ENCODE peak calls at places on chromosomes 6 and 20, in seven cellular contexts. N is NCI-H2081, S is HFF-Myc, R is Right ventricle myocardium superior, K is left colon, X is left ventricle myocardium inferior, F is GM04504. L is an unnamed sample.

GRCh38 chr6:154805288-154805911 is 72.2 kb downstream of the SCAF8 start:
- DNase-seq in S (peak), R (no peak), F (no peak), K (no peak), N (no peak), X (no peak), L (no peak)

GRCh38 chr20:6708010-6708409 is 59.5 kb upstream of the BMP2 start:
- DNase-seq in K (peak), X (peak), R (peak), S (no peak), F (peak), N (no peak), L (peak)

GRCh38 chr6:128246472-128246871 is 273.9 kb downstream of the PTPRK start:
- DNase-seq in F (no peak), X (no peak), R (no peak), K (no peak), N (no peak), S (no peak), L (no peak)

GRCh38 chr6:40398810-40399477 is 188.2 kb downstream of the LRFN2 start:
- DNase-seq in N (no peak), R (no peak), X (no peak), S (no peak), F (no peak), K (no peak), L (no peak)

GRCh38 chr20:45611054-45611453 is 18.5 kb upstream of the WFDC10A start:
- DNase-seq in S (peak), R (no peak), X (no peak), N (no peak), K (no peak), F (peak), L (no peak)

GRCh38 chr20:41181567-41181966 is 44.2 kb downstream of the PLCG1 start:
- DNase-seq in F (no peak), N (no peak), X (no peak), R (peak), S (no peak), K (no peak), L (no peak)

GRCh38 chr6:152161501-152161900 is 354.0 kb downstream of the ESR1 start:
- DNase-seq in X (no peak), F (no peak), K (no peak), S (no peak), N (no peak), R (no peak), L (no peak)

GRCh38 chr20:5786930-5787826 is 37.0 kb downstream of the SHLD1 start:
- DNase-seq in K (no peak), F (peak), S (no peak), X (no peak), R (no peak), N (no peak), L (no peak)

GRCh38 chr6:122789078-122789861 is at the start of gene SMPDL3A:
- DNase-seq in K (peak), X (peak), F (peak), R (peak), S (peak), N (peak), L (peak)

GRCh38 chr6:18207949-18208348 is 52.7 kb downstream of the KDM1B start:
- DNase-seq in K (no peak), R (no peak), N (peak), S (no peak), X (no peak), F (no peak), L (no peak)

GRCh38 chr6:24991748-24992467 is 56.1 kb upstream of the RIPOR2 start:
- DNase-seq in S (no peak), K (no peak), X (no peak), F (no peak), N (peak), R (no peak), L (peak)

GRCh38 chr20:61605862-61606557 is 353.9 kb downstream of the CDH4 start:
- DNase-seq in R (no peak), N (no peak), X (no peak), F (no peak), K (no peak), S (no peak), L (no peak)

GRCh38 chr6:11744753-11745152 is 33.9 kb downstream of the ADTRP start:
- DNase-seq in X (peak), K (peak), S (no peak), F (peak), R (peak), N (no peak), L (peak)

GRCh38 chr6:51025082-51025777 is 206.6 kb downstream of the TFAP2B start:
- DNase-seq in K (no peak), X (no peak), R (no peak), N (no peak), S (no peak), F (peak), L (no peak)

GRCh38 chr20:28562510-28562898 is 2695.0 kb upstream of the DEFB115 start:
- DNase-seq in N (no peak), R (no peak), S (no peak), K (no peak), F (no peak), X (no peak), L (no peak)

GRCh38 chr20:40711078-40711477 is 22.0 kb upstream of the MAFB start:
- DNase-seq in R (no peak), X (no peak), N (no peak), F (no peak), K (no peak), S (no peak), L (no peak)

GRCh38 chr6:34490390-34491090 is 24.7 kb downstream of the PACSIN1 start:
- DNase-seq in K (no peak), R (no peak), F (no peak), N (no peak), S (no peak), X (no peak), L (no peak)

GRCh38 chr6:37188962-37189510 is 19.1 kb downstream of the PIM1 start:
- DNase-seq in S (no peak), N (no peak), X (no peak), R (no peak), K (no peak), F (no peak), L (no peak)

GRCh38 chr6:33320315-33321181 is 3.0 kb upstream of the ZBTB22 start:
- DNase-seq in S (peak), R (peak), X (peak), K (no peak), F (peak), N (no peak), L (peak)

GRCh38 chr6:170087946-170088348 is 202.9 kb downstream of the DLL1 start:
- DNase-seq in N (no peak), K (peak), X (peak), R (peak), F (no peak), S (no peak), L (no peak)

GRCh38 chr20:35181731-35182130 is 9.9 kb downstream of the PROCR start:
- DNase-seq in S (no peak), N (no peak), R (no peak), F (no peak), K (no peak), X (no peak), L (no peak)

GRCh38 chr6:4358414-4359107 is 223.2 kb upstream of the ECI2 start:
- DNase-seq in N (no peak), K (peak), F (peak), X (peak), S (peak), R (peak), L (peak)

GRCh38 chr6:11878735-11879134 is 100.1 kb upstream of the ADTRP start:
- DNase-seq in S (no peak), X (no peak), N (no peak), K (no peak), R (no peak), F (no peak), L (no peak)

GRCh38 chr6:145656128-145656527 is 79.2 kb downstream of the EPM2A start:
- DNase-seq in S (no peak), F (no peak), K (no peak), R (no peak), X (no peak), N (no peak), L (no peak)

GRCh38 chr20:50193851-50194830 is 3.5 kb downstream of the CEBPB start:
- DNase-seq in N (no peak), K (no peak), F (no peak), S (no peak), X (no peak), R (no peak), L (no peak)

GRCh38 chr6:125927761-125928160 is 28.8 kb upstream of the HINT3 start:
- DNase-seq in F (no peak), X (no peak), R (no peak), K (no peak), N (no peak), S (no peak), L (no peak)

GRCh38 chr6:10395946-10396577 is 18.8 kb downstream of the TFAP2A start:
- DNase-seq in X (no peak), S (no peak), R (no peak), K (no peak), F (no peak), N (no peak), L (no peak)

GRCh38 chr6:163373240-163373639 is 41.3 kb upstream of the QKI start:
- DNase-seq in R (no peak), F (no peak), S (no peak), N (no peak), X (no peak), K (no peak), L (no peak)

GRCh38 chr20:2879148-2879547 is 5.9 kb downstream of the PTPRA start:
- DNase-seq in R (no peak), S (peak), X (no peak), F (peak), N (no peak), K (no peak), L (no peak)

GRCh38 chr6:112289039-112289566 is 34.7 kb upstream of the LAMA4 start:
- DNase-seq in F (peak), N (peak), K (peak), X (peak), S (peak), R (peak), L (peak)

L was measured in lung.